ENCODE peak calls at places on chromosomes 13 and 19, in nine cellular contexts. F is cardiac fibroblast, W is OCI-LY7, M is fibroblast of mammary gland, N is neural progenitor cell, S is RWPE2, J is endodermal cell, G is Peyer's patch, Q is cardiac muscle cell. B is an unnamed sample.

GRCh38 chr13:23440821-23441608 is 7.5 kb upstream of the SACS start:
- DNase-seq in F (no peak), W (no peak), M (no peak), N (no peak), S (no peak), J (no peak), G (no peak), Q (no peak), B (no peak)

GRCh38 chr13:49421391-49421790 is 22.5 kb downstream of the CAB39L start:
- DNase-seq in F (peak; percentile 7), W (peak; percentile 83), M (peak; percentile 27), N (peak; percentile 43), S (no peak), J (peak; percentile 83), G (no peak), Q (peak; percentile 11), B (peak; percentile 46)

GRCh38 chr19:15015946-15016542 is 33.2 kb upstream of the CASP14 start:
- DNase-seq in F (peak; percentile 10), W (peak; percentile 20), M (peak; percentile 3), N (peak; percentile 83), S (no peak), J (peak; percentile 82), G (no peak), Q (peak; percentile 43), B (peak; percentile 26)

GRCh38 chr13:80530902-80531301 is 190.0 kb upstream of the SPRY2 start:
- DNase-seq in F (no peak), W (no peak), M (no peak), N (no peak), S (no peak), J (no peak), G (no peak), Q (no peak), B (no peak)

GRCh38 chr13:78601124-78601885 is 2.0 kb downstream of the POU4F1 start:
- DNase-seq in F (peak; percentile 27), W (no peak), M (peak; percentile 12), N (peak; percentile 71), S (peak; percentile 30), J (peak; percentile 75), G (no peak), Q (no peak), B (peak; percentile 34)

GRCh38 chr19:9645466-9645865 is 24.4 kb upstream of the ZNF561 start:
- DNase-seq in F (no peak), W (peak; percentile 8), M (no peak), N (no peak), S (no peak), J (no peak), G (no peak), Q (no peak), B (no peak)

GRCh38 chr13:70415141-70415540 is 306.9 kb upstream of the KLHL1 start:
- DNase-seq in F (no peak), W (no peak), M (no peak), N (no peak), S (no peak), J (no peak), G (no peak), Q (no peak), B (no peak)

GRCh38 chr19:45147835-45148676 is 12.7 kb downstream of the NKPD1 start:
- DNase-seq in F (no peak), W (no peak), M (no peak), N (peak; percentile 30), S (no peak), J (peak; percentile 83), G (no peak), Q (no peak), B (no peak)

GRCh38 chr19:1062387-1063029 is 4.5 kb upstream of the ARHGAP45 start:
- DNase-seq in F (no peak), W (peak; percentile 71), M (no peak), N (no peak), S (no peak), J (peak; percentile 60), G (no peak), Q (no peak), B (no peak)

GRCh38 chr19:57632987-57633831 is at the start of gene ZNF211:
- DNase-seq in F (peak; percentile 96), W (peak; percentile 96), M (peak; percentile 93), N (peak; percentile 99), S (peak; percentile 89), J (peak; percentile 97), G (peak; percentile 87), Q (peak; percentile 97), B (peak; percentile 94)

GRCh38 chr13:92806215-92806614 is 420.4 kb upstream of the GPC6 start:
- DNase-seq in F (no peak), W (peak; percentile 0), M (peak; percentile 20), N (no peak), S (no peak), J (no peak), G (no peak), Q (no peak), B (peak; percentile 66)

GRCh38 chr13:107882708-107883560 is 332.4 kb downstream of the LIG4 start:
- DNase-seq in F (no peak), W (no peak), M (no peak), N (no peak), S (no peak), J (no peak), G (no peak), Q (no peak), B (no peak)

GRCh38 chr19:38402623-38402966 is 298 bp upstream of the FAM98C start:
- DNase-seq in F (no peak), W (no peak), M (no peak), N (no peak), S (no peak), J (no peak), G (no peak), Q (no peak), B (no peak)

GRCh38 chr19:2274937-2275535 is 6.9 kb downstream of the PEAK3 start:
- DNase-seq in F (peak; percentile 75), W (peak; percentile 62), M (peak; percentile 76), N (peak; percentile 85), S (no peak), J (peak; percentile 91), G (peak; percentile 66), Q (peak; percentile 77), B (peak; percentile 63)

GRCh38 chr19:39934584-39935233 is at the start of gene FCGBP:
- DNase-seq in F (no peak), W (no peak), M (no peak), N (no peak), S (no peak), J (no peak), G (no peak), Q (no peak), B (no peak)

GRCh38 chr13:94389544-94390351 is 89.7 kb downstream of the DCT start:
- DNase-seq in F (peak; percentile 19), W (no peak), M (peak; percentile 55), N (no peak), S (no peak), J (no peak), G (no peak), Q (no peak), B (peak; percentile 37)

GRCh38 chr19:19626516-19627441 is 1.2 kb downstream of the LPAR2 start:
- DNase-seq in F (no peak), W (no peak), M (no peak), N (peak; percentile 14), S (no peak), J (peak; percentile 47), G (no peak), Q (no peak), B (no peak)

GRCh38 chr13:41658057-41658642 is 200.8 kb downstream of the RGCC start:
- DNase-seq in F (peak; percentile 73), W (no peak), M (peak; percentile 60), N (no peak), S (no peak), J (no peak), G (no peak), Q (no peak), B (peak; percentile 77)

GRCh38 chr13:42650470-42650869 is 76.5 kb downstream of the TNFSF11 start:
- DNase-seq in F (peak; percentile 25), W (no peak), M (peak; percentile 69), N (no peak), S (no peak), J (no peak), G (no peak), Q (no peak), B (no peak)

GRCh38 chr13:112697756-112698655 is 8.2 kb downstream of the ATP11A start:
- DNase-seq in F (no peak), W (no peak), M (peak; percentile 60), N (no peak), S (no peak), J (peak; percentile 41), G (no peak), Q (no peak), B (peak; percentile 47)
- H3K4me3 ChIP-seq in F (no peak overlapping the region), W (no peak overlapping the region), M (no peak overlapping the region), N (no peak overlapping the region), S (no peak overlapping the region), J (no peak overlapping the region), G (no peak overlapping the region), Q (no peak overlapping the region), B (no peak overlapping the region)

GRCh38 chr19:35846038-35846668 is 6.2 kb downstream of the NPHS1 start:
- DNase-seq in F (no peak), W (no peak), M (no peak), N (peak; percentile 35), S (no peak), J (peak; percentile 73), G (no peak), Q (no peak), B (no peak)
- H3K4me3 ChIP-seq in F (no peak overlapping the region), W (no peak overlapping the region), M (no peak overlapping the region), N (no peak overlapping the region), S (peak overlapping the region; percentile 18), J (no peak overlapping the region), G (peak overlapping the region; percentile 36), Q (peak overlapping the region; percentile 0), B (no peak overlapping the region)

GRCh38 chr13:20448470-20448869 is 77.2 kb downstream of the CRYL1 start:
- DNase-seq in F (no peak), W (no peak), M (no peak), N (no peak), S (no peak), J (no peak), G (no peak), Q (no peak), B (no peak)
- H3K4me3 ChIP-seq in F (no peak overlapping the region), W (no peak overlapping the region), M (no peak overlapping the region), N (no peak overlapping the region), S (no peak overlapping the region), J (no peak overlapping the region), G (no peak overlapping the region), Q (no peak overlapping the region), B (no peak overlapping the region)

GRCh38 chr19:41861846-41862245 is 1.8 kb downstream of the RPS19 start:
- DNase-seq in F (no peak), W (no peak), M (no peak), N (no peak), S (no peak), J (no peak), G (no peak), Q (no peak), B (no peak)
- H3K4me3 ChIP-seq in F (no peak overlapping the region), W (peak overlapping the region; percentile 96), M (peak overlapping the region; percentile 84), N (peak overlapping the region; percentile 67), S (no peak overlapping the region), J (peak overlapping the region; percentile 98), G (no peak overlapping the region), Q (no peak overlapping the region), B (peak overlapping the region; percentile 99)